ENCODE peak calls at places on chromosomes 13 and 19, in five cellular contexts. One of them, this sample, is unnamed. For H3K4me1, the result is how much of the 10 kb centered on the place peaks cover.

GRCh38 chr19:35714601-35715354 is 3.0 kb upstream of the KMT2B start:
- DNase-seq in neuronal stem cell: no peak
- DNase-seq in IMR-90: no peak
- DNase-seq in mesendoderm: peak
- DNase-seq in H9: peak
- DNase-seq in this sample: no peak

GRCh38 chr13:106416645-106417044 is 118.8 kb downstream of the EFNB2 start:
- DNase-seq in mesendoderm: no peak
- DNase-seq in IMR-90: no peak
- DNase-seq in neuronal stem cell: no peak
- DNase-seq in H9: no peak
- DNase-seq in this sample: no peak

GRCh38 chr13:32650705-32651311 is 64.6 kb downstream of the PDS5B start:
- DNase-seq in H9: peak
- DNase-seq in IMR-90: peak
- DNase-seq in mesendoderm: peak
- DNase-seq in neuronal stem cell: peak
- DNase-seq in this sample: peak

GRCh38 chr13:52177276-52177675 is 17.9 kb upstream of the NEK3 start:
- DNase-seq in neuronal stem cell: no peak
- DNase-seq in IMR-90: no peak
- DNase-seq in H9: no peak
- DNase-seq in mesendoderm: no peak
- DNase-seq in this sample: no peak

GRCh38 chr13:90197722-90198121 is 1149.8 kb upstream of the MIR17HG start:
- DNase-seq in neuronal stem cell: no peak
- DNase-seq in IMR-90: no peak
- DNase-seq in H9: no peak
- DNase-seq in mesendoderm: no peak
- DNase-seq in this sample: peak

GRCh38 chr19:40737102-40737644 is 13.1 kb downstream of the ACTMAP start:
- DNase-seq in neuronal stem cell: no peak
- DNase-seq in H9: no peak
- DNase-seq in IMR-90: no peak
- DNase-seq in mesendoderm: no peak
- DNase-seq in this sample: no peak

GRCh38 chr13:113157206-113157928 is 1.1 kb upstream of the PROZ start:
- DNase-seq in neuronal stem cell: no peak
- DNase-seq in IMR-90: no peak
- DNase-seq in H9: peak
- DNase-seq in mesendoderm: peak
- DNase-seq in this sample: no peak

GRCh38 chr13:48456546-48456945 is 43.6 kb upstream of the LPAR6 start:
- DNase-seq in neuronal stem cell: no peak
- DNase-seq in IMR-90: no peak
- DNase-seq in H9: no peak
- DNase-seq in mesendoderm: no peak
- DNase-seq in this sample: no peak

GRCh38 chr19:31257426-31258130 is 91.7 kb downstream of the TSHZ3 start:
- DNase-seq in mesendoderm: no peak
- DNase-seq in IMR-90: no peak
- DNase-seq in H9: no peak
- DNase-seq in neuronal stem cell: no peak
- DNase-seq in this sample: no peak

GRCh38 chr19:31378404-31378803 is 29.2 kb upstream of the TSHZ3 start:
- DNase-seq in H9: no peak
- DNase-seq in mesendoderm: no peak
- DNase-seq in neuronal stem cell: no peak
- DNase-seq in IMR-90: peak
- DNase-seq in this sample: peak

GRCh38 chr13:29594310-29594709 is 1.2 kb downstream of the SLC7A1 start:
- DNase-seq in IMR-90: peak
- DNase-seq in H9: no peak
- DNase-seq in mesendoderm: peak
- DNase-seq in neuronal stem cell: peak
- DNase-seq in this sample: peak

GRCh38 chr19:35223856-35224505 is 4.6 kb downstream of the FAM187B start:
- DNase-seq in mesendoderm: no peak
- DNase-seq in IMR-90: no peak
- DNase-seq in H9: no peak
- DNase-seq in neuronal stem cell: no peak
- DNase-seq in this sample: no peak

GRCh38 chr19:16044746-16045145 is 31.5 kb upstream of the TPM4 start:
- DNase-seq in mesendoderm: no peak
- DNase-seq in H9: no peak
- DNase-seq in neuronal stem cell: no peak
- DNase-seq in IMR-90: no peak
- DNase-seq in this sample: no peak

GRCh38 chr13:113641426-113641825 is 16.6 kb downstream of the ATP4B start:
- DNase-seq in mesendoderm: no peak
- DNase-seq in H9: no peak
- DNase-seq in neuronal stem cell: no peak
- DNase-seq in IMR-90: no peak
- DNase-seq in this sample: no peak

GRCh38 chr13:92573467-92574057 is 653.0 kb upstream of the GPC6 start:
- DNase-seq in IMR-90: peak
- DNase-seq in neuronal stem cell: peak
- DNase-seq in H9: peak
- DNase-seq in mesendoderm: peak
- DNase-seq in this sample: peak

GRCh38 chr19:55390461-55390880 is 4.7 kb downstream of the RPL28 start:
- DNase-seq in IMR-90: no peak
- DNase-seq in neuronal stem cell: no peak
- DNase-seq in H9: no peak
- DNase-seq in mesendoderm: peak
- DNase-seq in this sample: no peak

GRCh38 chr19:7685546-7686445 is 5.2 kb downstream of the TRAPPC5 start:
- DNase-seq in H9: no peak
- DNase-seq in neuronal stem cell: no peak
- DNase-seq in mesendoderm: no peak
- DNase-seq in IMR-90: no peak
- DNase-seq in this sample: no peak

GRCh38 chr13:85930108-85930507 is 130.9 kb upstream of the SLITRK6 start:
- DNase-seq in H9: no peak
- DNase-seq in mesendoderm: no peak
- DNase-seq in neuronal stem cell: no peak
- DNase-seq in IMR-90: no peak
- DNase-seq in this sample: no peak

GRCh38 chr13:100394005-100394695 is 194.4 kb downstream of the GGACT start:
- DNase-seq in mesendoderm: no peak
- DNase-seq in IMR-90: peak
- DNase-seq in neuronal stem cell: no peak
- DNase-seq in H9: no peak
- DNase-seq in this sample: peak

GRCh38 chr13:113915012-113915763 is 51.3 kb upstream of the GAS6 start:
- DNase-seq in neuronal stem cell: no peak
- DNase-seq in H9: peak
- DNase-seq in IMR-90: no peak
- DNase-seq in mesendoderm: no peak
- DNase-seq in this sample: no peak

GRCh38 chr13:21175656-21176194 is 627 bp downstream of the SKA3 start:
- DNase-seq in H9: no peak
- DNase-seq in mesendoderm: peak
- DNase-seq in neuronal stem cell: no peak
- DNase-seq in IMR-90: peak
- DNase-seq in this sample: no peak

GRCh38 chr13:25727250-25727649 is 324.6 kb downstream of the SHISA2 start:
- DNase-seq in neuronal stem cell: no peak
- DNase-seq in mesendoderm: no peak
- DNase-seq in H9: no peak
- DNase-seq in IMR-90: no peak
- DNase-seq in this sample: no peak

GRCh38 chr19:374183-374885 is 29.7 kb upstream of the MIER2 start:
- DNase-seq in neuronal stem cell: no peak
- DNase-seq in mesendoderm: no peak
- DNase-seq in IMR-90: no peak
- DNase-seq in H9: no peak
- DNase-seq in this sample: no peak

GRCh38 chr13:49443327-49443688 is 556 bp downstream of the CAB39L start:
- DNase-seq in H9: no peak
- DNase-seq in mesendoderm: no peak
- DNase-seq in neuronal stem cell: peak
- DNase-seq in IMR-90: peak
- DNase-seq in this sample: no peak

DNA sequence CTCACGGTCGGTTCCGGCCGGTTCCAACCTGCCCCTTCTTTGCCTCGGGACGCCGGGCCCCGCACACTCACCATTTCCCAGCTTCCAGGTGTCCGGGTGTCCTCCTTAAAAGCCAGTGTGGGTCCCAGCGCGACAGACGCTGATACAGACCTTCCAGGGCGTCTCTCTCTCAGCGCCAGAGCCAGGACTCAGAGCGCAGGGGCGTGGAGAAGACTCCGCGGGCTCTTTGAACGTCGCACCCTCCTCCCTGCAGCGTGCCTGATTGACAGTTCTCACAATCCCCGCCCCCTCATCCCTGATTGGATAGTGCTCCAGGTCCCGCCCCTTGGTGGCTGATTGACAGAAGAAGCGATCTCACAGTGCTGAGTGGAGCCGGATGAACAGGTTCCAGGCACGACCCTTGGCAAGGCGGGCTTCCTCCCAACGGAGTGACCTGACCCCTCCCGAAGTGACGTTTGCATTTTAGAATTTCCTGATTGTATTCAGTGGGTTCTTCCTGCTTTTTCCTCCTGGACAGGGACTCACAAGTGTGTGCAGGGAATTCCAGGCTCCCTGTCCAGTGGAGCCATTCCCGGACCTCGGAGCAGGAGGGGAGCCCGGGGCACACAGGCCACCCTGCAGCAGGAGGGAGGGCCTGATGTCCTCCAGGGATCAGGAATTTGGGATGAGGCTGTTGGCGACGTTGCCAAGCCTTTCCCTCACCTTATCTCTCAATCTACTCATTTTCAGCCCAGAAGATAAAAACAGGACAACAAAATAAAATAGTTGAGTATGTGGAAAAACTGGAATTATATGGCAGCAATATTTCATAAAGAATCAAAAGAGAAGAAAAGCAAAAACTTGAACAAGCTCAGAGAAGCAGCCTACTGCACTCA is at the start of gene ZNF823:
- DNase-seq in H9: peak
- DNase-seq in neuronal stem cell: peak
- DNase-seq in IMR-90: peak
- DNase-seq in mesendoderm: peak
- DNase-seq in this sample: peak
- H3K18ac ChIP-seq in H9: peak
- H3K18ac ChIP-seq in neuronal stem cell: peak
- H3K18ac ChIP-seq in IMR-90: peak
- H3K18ac ChIP-seq in mesendoderm: peak
- H3K18ac ChIP-seq in this sample: peak

GRCh38 chr19:13101590-13102415 is 855 bp downstream of the LYL1 start:
- DNase-seq in neuronal stem cell: no peak
- DNase-seq in mesendoderm: no peak
- DNase-seq in IMR-90: no peak
- DNase-seq in H9: no peak
- DNase-seq in this sample: no peak

GRCh38 chr19:13099073-13099999 is 3.3 kb downstream of the LYL1 start:
- DNase-seq in mesendoderm: peak
- DNase-seq in neuronal stem cell: no peak
- DNase-seq in H9: peak
- DNase-seq in IMR-90: no peak
- DNase-seq in this sample: no peak

GRCh38 chr19:13100871-13101589 is 1.6 kb downstream of the LYL1 start:
- DNase-seq in mesendoderm: peak
- DNase-seq in IMR-90: no peak
- DNase-seq in neuronal stem cell: no peak
- DNase-seq in H9: no peak
- DNase-seq in this sample: no peak

GRCh38 chr19:13098291-13099072 is 4.2 kb downstream of the LYL1 start:
- DNase-seq in neuronal stem cell: no peak
- DNase-seq in IMR-90: no peak
- DNase-seq in H9: peak
- DNase-seq in mesendoderm: peak
- DNase-seq in this sample: peak

DNA sequence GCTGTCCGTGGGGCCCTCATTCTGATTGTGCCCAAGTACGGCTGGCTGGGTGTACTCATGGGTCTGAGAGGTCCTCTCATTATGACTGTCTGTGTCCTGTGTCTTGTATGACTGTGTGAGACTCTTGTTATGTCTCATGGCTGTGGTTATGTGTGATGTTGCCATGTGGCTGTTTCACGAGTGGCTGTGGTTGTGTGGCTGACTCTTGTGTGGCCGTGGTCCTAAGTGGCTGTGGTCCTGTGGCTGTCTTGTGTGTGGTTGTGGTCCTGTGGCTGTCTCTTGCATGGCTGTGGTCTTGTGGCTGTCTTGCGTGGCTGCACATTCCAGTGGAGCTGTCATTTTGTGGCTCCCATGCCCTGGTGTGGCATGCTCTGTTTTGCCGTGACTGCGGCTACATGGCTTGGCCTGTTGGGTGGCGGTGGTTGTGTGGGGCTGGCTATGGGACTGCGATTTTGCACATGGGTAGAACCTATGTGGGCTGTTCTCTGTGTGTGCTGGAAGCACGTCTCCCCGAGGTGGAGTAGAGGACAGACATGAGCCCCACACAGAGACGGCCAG is 2.5 kb downstream of the LYL1 start:
- DNase-seq in IMR-90: no peak
- DNase-seq in H9: no peak
- DNase-seq in mesendoderm: no peak
- DNase-seq in neuronal stem cell: no peak
- DNase-seq in this sample: no peak
- H3K4me1 ChIP-seq in IMR-90: under half
- H3K4me1 ChIP-seq in H9: under half
- H3K4me1 ChIP-seq in mesendoderm: under half
- H3K4me1 ChIP-seq in neuronal stem cell: under half
- H3K4me1 ChIP-seq in this sample: under half

DNA sequence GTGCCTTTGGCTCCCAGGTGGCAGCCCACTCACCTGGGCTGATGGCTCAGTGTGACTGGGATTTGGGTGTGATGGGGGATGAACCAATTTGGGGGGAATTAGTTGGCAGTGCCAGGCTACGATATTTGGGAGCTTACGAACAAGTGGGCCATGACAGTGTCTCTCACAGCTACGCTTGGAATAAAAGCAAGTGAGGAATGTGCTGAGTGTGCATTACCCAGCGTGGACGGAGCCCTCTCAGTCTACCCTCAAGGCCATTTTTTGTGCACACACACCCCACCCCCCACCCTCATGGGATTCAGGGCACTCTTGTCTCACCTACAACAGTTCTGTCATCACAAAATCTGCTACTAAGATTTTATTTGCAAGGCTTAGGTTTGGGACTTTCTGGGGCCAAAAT is 329.1 kb downstream of the NDFIP2 start:
- DNase-seq in neuronal stem cell: no peak
- DNase-seq in mesendoderm: no peak
- DNase-seq in H9: no peak
- DNase-seq in IMR-90: no peak
- DNase-seq in this sample: no peak
- H3K18ac ChIP-seq in neuronal stem cell: no peak
- H3K18ac ChIP-seq in mesendoderm: peak
- H3K18ac ChIP-seq in H9: no peak
- H3K18ac ChIP-seq in IMR-90: peak
- H3K18ac ChIP-seq in this sample: peak

DNA sequence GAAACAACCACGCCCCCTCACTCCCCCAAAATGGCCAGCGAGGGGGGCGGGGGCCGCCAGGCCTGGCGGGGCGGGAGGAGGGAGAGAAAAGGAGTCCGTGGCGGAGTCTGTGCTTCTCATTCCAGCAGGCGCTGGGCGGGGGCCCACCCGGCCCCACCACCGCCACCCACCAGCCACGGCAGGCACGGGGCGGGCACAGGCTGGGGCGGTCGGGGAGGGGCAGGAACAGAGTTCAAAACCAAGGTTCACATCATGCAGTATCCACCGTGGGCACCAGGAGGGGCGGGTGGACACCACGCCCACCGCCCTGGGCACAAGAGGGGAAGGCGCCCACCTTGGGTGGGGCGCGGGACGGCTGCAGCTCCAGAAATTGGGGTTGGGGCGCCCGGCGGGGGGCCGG is 12.8 kb downstream of the DPF1 start:
- DNase-seq in IMR-90: no peak
- DNase-seq in neuronal stem cell: peak
- DNase-seq in mesendoderm: peak
- DNase-seq in H9: peak
- DNase-seq in this sample: no peak
- H3K4me1 ChIP-seq in IMR-90: under half
- H3K4me1 ChIP-seq in neuronal stem cell: under half
- H3K4me1 ChIP-seq in mesendoderm: under half
- H3K4me1 ChIP-seq in H9: under half
- H3K4me1 ChIP-seq in this sample: under half